ENCODE peak calls at places on chromosomes 2 and 18, in four cellular contexts. B, U, K and N are unnamed samples.

GRCh38 chr2:196205891-196206408 is 34.6 kb upstream of the STK17B start:
- DNase-seq in K (no peak), U (no peak), B (no peak), N (no peak)

GRCh38 chr2:188600536-188601210 is 309.0 kb downstream of the GULP1 start:
- DNase-seq in K (no peak), U (no peak), B (no peak), N (no peak)

GRCh38 chr18:49846263-49846662 is 32.9 kb upstream of the ACAA2 start:
- DNase-seq in B (no peak), K (no peak), U (no peak), N (no peak)

GRCh38 chr2:9333591-9334171 is 89.6 kb downstream of the ITGB1BP1 start:
- DNase-seq in B (no peak), U (peak), K (peak), N (no peak)

GRCh38 chr2:220521591-220521990 is 894.2 kb downstream of the SLC4A3 start:
- DNase-seq in B (no peak), U (no peak), K (no peak), N (peak)

GRCh38 chr2:233468746-233469110 is 97.9 kb downstream of the USP40 start:
- DNase-seq in K (no peak), B (no peak), U (no peak), N (peak)

GRCh38 chr18:47975105-47975504 is 44.6 kb upstream of the SMAD2 start:
- DNase-seq in B (no peak), K (no peak), U (no peak), N (no peak)

GRCh38 chr2:109446531-109447131 is 167.1 kb downstream of the SEPTIN10 start:
- DNase-seq in U (no peak), B (no peak), K (no peak), N (no peak)

GRCh38 chr2:127014630-127015029 is 92.3 kb downstream of the BIN1 start:
- DNase-seq in U (no peak), B (no peak), K (no peak), N (no peak)

GRCh38 chr2:103738626-103739025 is 976.8 kb downstream of the TMEM182 start:
- DNase-seq in U (no peak), B (no peak), K (no peak), N (no peak)